ENCODE peak calls at places on chromosomes 16 and 17, in five cellular contexts. P is midbrain, Q is T1000, S is T-helper 9 cell, Y is SK-N-SH. W is an unnamed sample.

GRCh38 chr17:2691965-2692780 is 19.4 kb downstream of the CLUH start:
- DNase-seq in Q (no peak), S (no peak), Y (peak), P (no peak), W (no peak)

GRCh38 chr17:72602517-72603345 is 481.9 kb downstream of the SOX9 start:
- DNase-seq in P (no peak), S (no peak), Q (no peak), Y (no peak), W (no peak)

GRCh38 chr17:77734371-77735050 is 224.0 kb upstream of the TNRC6C start:
- DNase-seq in P (peak), Q (no peak), Y (peak), S (no peak), W (peak)

GRCh38 chr16:57897053-57897784 is 73.7 kb downstream of the CNGB1 start:
- DNase-seq in S (no peak), P (no peak), Q (no peak), Y (no peak), W (no peak)

GRCh38 chr16:53921042-53921441 is 217.1 kb downstream of the FTO start:
- DNase-seq in P (no peak), Y (no peak), S (no peak), Q (no peak), W (no peak)

GRCh38 chr16:23286131-23286532 is 16.0 kb upstream of the SCNN1B start:
- DNase-seq in S (no peak), Y (no peak), P (no peak), Q (no peak), W (no peak)

GRCh38 chr16:86378831-86379504 is 131.4 kb upstream of the FOXF1 start:
- DNase-seq in Q (no peak), S (no peak), P (no peak), Y (no peak), W (no peak)

GRCh38 chr16:69725480-69726312 is 664 bp downstream of the NQO1 start:
- DNase-seq in Y (no peak), S (no peak), Q (no peak), P (no peak), W (no peak)

GRCh38 chr16:12124742-12125141 is 148.2 kb downstream of the SNX29 start:
- DNase-seq in P (no peak), Y (no peak), S (no peak), Q (no peak), W (no peak)

GRCh38 chr16:75750516-75750915 is 24.2 kb upstream of the CPHXL start:
- DNase-seq in Y (no peak), Q (no peak), S (no peak), P (no peak), W (no peak)

GRCh38 chr16:75238132-75238852 is 13.1 kb downstream of the BCAR1 start:
- DNase-seq in Y (peak), P (peak), Q (peak), S (no peak), W (no peak)

GRCh38 chr17:31488982-31489294 is 97.5 kb downstream of the RAB11FIP4 start:
- DNase-seq in P (no peak), Q (no peak), Y (no peak), S (no peak), W (no peak)

GRCh38 chr16:51637744-51638100 is 486.7 kb upstream of the SALL1 start:
- DNase-seq in Q (no peak), Y (peak), S (no peak), P (no peak), W (no peak)

GRCh38 chr17:12643812-12644211 is 21.9 kb upstream of the MYOCD start:
- DNase-seq in Y (no peak), Q (no peak), P (no peak), S (no peak), W (no peak)

GRCh38 chr17:82703935-82704865 is 5.7 kb upstream of the RAB40B start:
- DNase-seq in Q (no peak), P (no peak), Y (no peak), S (no peak), W (no peak)

GRCh38 chr17:41518789-41519449 is at the start of gene KRT15:
- DNase-seq in Q (peak), S (no peak), Y (no peak), P (no peak), W (no peak)

GRCh38 chr16:82995927-82996441 is 369.2 kb downstream of the CDH13 start:
- DNase-seq in Y (no peak), Q (no peak), P (no peak), S (no peak), W (no peak)

GRCh38 chr17:67601897-67602296 is 115.8 kb upstream of the NOL11 start:
- DNase-seq in P (no peak), Q (no peak), Y (no peak), S (no peak), W (no peak)

GRCh38 chr17:32784113-32784512 is 92.8 kb downstream of the MYO1D start:
- DNase-seq in Y (no peak), P (no peak), S (no peak), Q (no peak), W (no peak)

GRCh38 chr17:67376509-67376891 is 581 bp upstream of the PITPNC1 start:
- DNase-seq in S (no peak), Q (no peak), Y (no peak), P (no peak), W (no peak)

GRCh38 chr17:36705651-36706436 is 104.5 kb downstream of the MRM1 start:
- DNase-seq in P (no peak), S (peak), Q (no peak), Y (peak), W (no peak)

GRCh38 chr17:68461589-68461988 is 4.3 kb upstream of the WIPI1 start:
- DNase-seq in P (no peak), Q (no peak), S (no peak), Y (no peak), W (no peak)

GRCh38 chr16:55843105-55843395 is 10.2 kb upstream of the CES1 start:
- DNase-seq in S (no peak), Q (no peak), P (no peak), Y (no peak), W (no peak)

GRCh38 chr17:81735181-81736102 is 23.4 kb downstream of the SLC25A10 start:
- DNase-seq in S (no peak), P (peak), Y (no peak), Q (peak), W (no peak)

GRCh38 chr16:83779881-83780280 is 27.9 kb upstream of the HSBP1 start:
- DNase-seq in S (no peak), Q (no peak), P (peak), Y (peak), W (no peak)

GRCh38 chr16:6267682-6268081 is 1065.0 kb upstream of the RBFOX1 start:
- DNase-seq in P (no peak), Q (no peak), S (no peak), Y (no peak), W (no peak)

GRCh38 chr17:81429813-81430510 is 34.7 kb downstream of the BAHCC1 start:
- DNase-seq in Y (peak), P (no peak), Q (no peak), S (no peak), W (no peak)

GRCh38 chr16:1046271-1046955 is 26.1 kb upstream of the SSTR5 start:
- DNase-seq in S (no peak), Y (no peak), P (peak), Q (no peak), W (no peak)

GRCh38 chr17:77425791-77426641 is 285.2 kb downstream of the SEC14L1 start:
- DNase-seq in Q (peak), S (no peak), Y (peak), P (no peak), W (peak)

GRCh38 chr16:15043344-15043743 is 12.5 kb downstream of the NTAN1 start:
- DNase-seq in Q (no peak), P (no peak), S (no peak), Y (no peak), W (no peak)

GRCh38 chr17:6075050-6075449 is 4.9 kb downstream of the WSCD1 start:
- DNase-seq in Q (no peak), Y (no peak), P (no peak), S (no peak), W (no peak)

GRCh38 chr17:4540224-4541040 is 14.8 kb downstream of the MYBBP1A start:
- DNase-seq in S (no peak), Y (no peak), Q (no peak), P (no peak), W (no peak)

GRCh38 chr16:67391424-67392300 is 1.6 kb downstream of the TPPP3 start:
- DNase-seq in P (peak), Y (peak), Q (no peak), S (no peak), W (no peak)

GRCh38 chr16:83305092-83305491 is 502.7 kb upstream of the HSBP1 start:
- DNase-seq in Y (no peak), P (no peak), S (no peak), Q (no peak), W (no peak)

GRCh38 chr16:11047939-11048500 is 103.7 kb downstream of the CLEC16A start:
- DNase-seq in S (no peak), Y (no peak), P (no peak), Q (no peak), W (no peak)

GRCh38 chr16:89322381-89323119 is 105.0 kb downstream of the ZNF778 start:
- DNase-seq in Q (no peak), Y (peak), S (no peak), P (no peak), W (no peak)

GRCh38 chr17:68344701-68345136 is 53.4 kb downstream of the ARSG start:
- DNase-seq in Q (no peak), Y (no peak), P (no peak), S (peak), W (no peak)

GRCh38 chr17:72119963-72120877 is 600 bp upstream of the SOX9 start:
- DNase-seq in Q (peak), Y (peak), S (no peak), P (peak), W (no peak)

W was measured in mesothelial cell of epicardium.